ENCODE peak calls at places on chromosome 3, in nine cellular contexts. A is caudate nucleus, P is lower lobe of right lung, W is ELR, X is kidney, O is thoracic aorta, H is HAP-1, J is fibroblast of pulmonary artery, S is epithelial cell of prostate. U is an unnamed sample.

GRCh38 chr3:39910828-39911464 is 101.5 kb downstream of the MYRIP start:
- DNase-seq in X (no peak), W (peak), A (no peak), S (no peak), O (no peak), H (no peak), P (no peak), J (peak), U (no peak)

GRCh38 chr3:183533410-183534132 is 21.9 kb downstream of the KLHL6 start:
- DNase-seq in A (no peak), W (no peak), S (no peak), H (peak), J (no peak), X (no peak), O (no peak), P (peak), U (no peak)

GRCh38 chr3:189921770-189922169 is 198.9 kb downstream of the P3H2 start:
- DNase-seq in J (no peak), X (no peak), W (no peak), P (no peak), H (no peak), O (no peak), A (no peak), S (no peak), U (no peak)

GRCh38 chr3:193008654-193009053 is 91.0 kb upstream of the MB21D2 start:
- DNase-seq in A (no peak), J (no peak), W (no peak), O (no peak), S (no peak), H (no peak), P (no peak), X (no peak), U (no peak)

GRCh38 chr3:53261712-53262111 is 5.9 kb upstream of the TKT start:
- DNase-seq in O (no peak), S (no peak), P (no peak), J (no peak), W (no peak), X (peak), H (no peak), A (no peak), U (peak)

GRCh38 chr3:154122096-154122911 is 1.1 kb downstream of the ARHGEF26 start:
- DNase-seq in S (no peak), H (peak), O (no peak), J (no peak), W (peak), A (no peak), P (peak), X (peak), U (no peak)

GRCh38 chr3:138862531-138862923 is 27.8 kb upstream of the PIK3CB start:
- DNase-seq in O (no peak), H (peak), W (no peak), J (peak), A (peak), S (peak), X (no peak), P (no peak), U (no peak)

GRCh38 chr3:196648856-196649255 is 9.4 kb downstream of the NRROS start:
- DNase-seq in S (no peak), O (no peak), H (no peak), X (no peak), J (peak), W (no peak), A (no peak), P (no peak), U (no peak)

GRCh38 chr3:15557511-15557946 is 36.0 kb upstream of the COLQ start:
- DNase-seq in S (peak), H (no peak), J (peak), W (peak), X (no peak), O (peak), A (no peak), P (no peak), U (peak)

GRCh38 chr3:141441381-141442365 is 45.2 kb upstream of the RASA2 start:
- DNase-seq in P (peak), W (peak), S (no peak), X (no peak), A (no peak), J (peak), O (no peak), H (peak), U (no peak)

GRCh38 chr3:13461169-13462124 is 18.7 kb upstream of the HDAC11 start:
- DNase-seq in H (peak), X (peak), A (no peak), O (no peak), J (peak), S (no peak), W (peak), P (peak), U (no peak)

GRCh38 chr3:107085261-107085660 is 292.0 kb upstream of the CCDC54 start:
- DNase-seq in P (no peak), J (peak), H (no peak), A (no peak), W (peak), O (no peak), S (no peak), X (no peak), U (no peak)

GRCh38 chr3:182947892-182948291 is 32.4 kb downstream of the DCUN1D1 start:
- DNase-seq in S (no peak), P (no peak), A (no peak), J (no peak), X (no peak), O (no peak), H (no peak), W (peak), U (no peak)

GRCh38 chr3:56796996-56797395 is 4.8 kb downstream of the ARHGEF3 start:
- DNase-seq in P (no peak), W (no peak), H (no peak), S (no peak), O (no peak), J (no peak), X (no peak), A (no peak), U (no peak)

GRCh38 chr3:55637906-55638635 is 151.0 kb upstream of the WNT5A start:
- DNase-seq in X (no peak), P (no peak), O (no peak), A (no peak), H (no peak), J (no peak), W (no peak), S (no peak), U (no peak)

U was measured in foreskin keratinocyte.